ENCODE peak calls at places on chromosomes 3 and 15, in nine cellular contexts. X, C, B, K, Y, M, L, P and O are unnamed samples.
A peak's percentile ranks its signal among the peaks of the same experiment; 100 is the strongest.

GRCh38 chr3:153679711-153680110 is 441.5 kb upstream of the ARHGEF26 start:
- DNase-seq in X (no peak), Y (no peak), L (no peak), C (no peak), B (no peak), K (no peak), P (no peak), M (no peak), O (no peak)

GRCh38 chr15:69893863-69894262 is 203.9 kb downstream of the TLE3 start:
- DNase-seq in B (no peak), C (peak; percentile 60), M (no peak), K (no peak), Y (no peak), P (no peak), X (no peak), L (no peak), O (no peak)

GRCh38 chr15:98755138-98755537 is 106.8 kb downstream of the IGF1R start:
- DNase-seq in C (peak; percentile 29), Y (peak; percentile 18), B (no peak), L (no peak), X (no peak), P (no peak), K (no peak), M (no peak), O (no peak)

GRCh38 chr3:163315786-163316185 is 1762.5 kb downstream of the SI start:
- DNase-seq in L (no peak), X (no peak), M (no peak), P (peak; percentile 2), K (no peak), C (no peak), Y (no peak), B (no peak), O (no peak)

GRCh38 chr15:58165661-58166060 is 27.5 kb downstream of the AQP9 start:
- DNase-seq in K (peak; percentile 54), M (no peak), Y (peak; percentile 40), B (no peak), C (peak; percentile 9), X (no peak), P (no peak), L (no peak), O (no peak)

GRCh38 chr3:93843981-93844380 is 129.7 kb downstream of the PROS1 start:
- DNase-seq in X (no peak), K (no peak), M (no peak), C (peak; percentile 76), L (no peak), B (no peak), P (peak; percentile 11), Y (peak; percentile 25), O (no peak)

GRCh38 chr15:81749667-81750360 is 296.0 kb downstream of the MEX3B start:
- DNase-seq in Y (no peak), C (no peak), L (no peak), P (no peak), X (no peak), M (no peak), K (no peak), B (no peak), O (no peak)

GRCh38 chr15:68795298-68795848 is 25.3 kb downstream of the ANP32A start:
- DNase-seq in B (peak; percentile 54), M (peak; percentile 95), K (peak; percentile 70), C (peak; percentile 57), P (no peak), Y (peak; percentile 93), X (peak; percentile 94), L (peak; percentile 90), O (peak; percentile 57)

GRCh38 chr3:15636028-15636709 is 34.6 kb downstream of the BTD start:
- DNase-seq in M (no peak), Y (peak; percentile 96), P (peak; percentile 52), K (no peak), B (no peak), L (no peak), C (peak; percentile 96), X (no peak), O (no peak)

GRCh38 chr3:112671930-112672715 is 31.2 kb upstream of the CCDC80 start:
- DNase-seq in P (peak; percentile 19), B (no peak), L (no peak), Y (peak; percentile 64), K (no peak), X (no peak), M (no peak), C (peak; percentile 98), O (no peak)

GRCh38 chr3:127003601-127004280 is 20.8 kb downstream of the PLXNA1 start:
- DNase-seq in P (no peak), K (no peak), Y (no peak), X (no peak), L (no peak), C (no peak), B (no peak), M (no peak), O (no peak)

GRCh38 chr3:124653071-124653470 is 77.2 kb upstream of the UMPS start:
- DNase-seq in X (no peak), B (no peak), L (no peak), C (no peak), M (no peak), P (no peak), Y (no peak), K (no peak), O (no peak)

GRCh38 chr3:111333642-111334041 is 208.4 kb upstream of the CD96 start:
- DNase-seq in L (no peak), P (no peak), Y (no peak), B (no peak), C (peak; percentile 36), X (no peak), M (no peak), K (no peak), O (no peak)

GRCh38 chr3:52471371-52472238 is 16.2 kb downstream of the NISCH start:
- DNase-seq in K (peak; percentile 60), L (peak; percentile 63), Y (peak; percentile 74), C (peak; percentile 30), B (no peak), X (no peak), P (no peak), M (peak; percentile 85), O (no peak)

GRCh38 chr3:188683032-188683491 is 488.7 kb upstream of the TPRG1 start:
- DNase-seq in X (no peak), Y (no peak), M (no peak), P (peak; percentile 34), K (no peak), L (no peak), C (peak; percentile 99), B (no peak), O (no peak)

GRCh38 chr3:118501152-118501551 is 533.5 kb downstream of the IGSF11 start:
- DNase-seq in X (no peak), M (no peak), C (no peak), P (no peak), L (peak; percentile 60), B (no peak), K (peak; percentile 51), Y (peak; percentile 18), O (no peak)

GRCh38 chr3:33789183-33789954 is 9.1 kb upstream of the PDCD6IP start:
- DNase-seq in X (no peak), M (no peak), L (no peak), C (no peak), B (no peak), P (no peak), K (no peak), Y (no peak), O (no peak)

GRCh38 chr15:56243774-56244236 is at the start of gene RFX7:
- DNase-seq in B (peak; percentile 46), C (peak; percentile 73), X (no peak), K (peak; percentile 75), M (peak; percentile 94), Y (peak; percentile 65), L (peak; percentile 82), P (no peak), O (no peak)
- TF ChIP-seq POLR2A in B (peak; percentile 47), C (no peak), X (no peak), K (no peak), M (no peak), Y (no peak), L (no peak), P (peak; percentile 56), O (no peak)

GRCh38 chr15:52019394-52020252 is 604 bp downstream of the MAPK6 start:
- DNase-seq in X (peak; percentile 94), B (peak; percentile 74), M (peak; percentile 94), Y (peak; percentile 86), K (peak; percentile 83), P (peak; percentile 83), L (peak; percentile 92), C (peak; percentile 89), O (peak; percentile 46)
- TF ChIP-seq POLR2A in X (peak; percentile 47), B (peak; percentile 56), M (no peak), Y (peak; percentile 65), K (peak; percentile 57), P (no peak), L (peak; percentile 93), C (peak; percentile 92), O (peak; percentile 85)

DNA sequence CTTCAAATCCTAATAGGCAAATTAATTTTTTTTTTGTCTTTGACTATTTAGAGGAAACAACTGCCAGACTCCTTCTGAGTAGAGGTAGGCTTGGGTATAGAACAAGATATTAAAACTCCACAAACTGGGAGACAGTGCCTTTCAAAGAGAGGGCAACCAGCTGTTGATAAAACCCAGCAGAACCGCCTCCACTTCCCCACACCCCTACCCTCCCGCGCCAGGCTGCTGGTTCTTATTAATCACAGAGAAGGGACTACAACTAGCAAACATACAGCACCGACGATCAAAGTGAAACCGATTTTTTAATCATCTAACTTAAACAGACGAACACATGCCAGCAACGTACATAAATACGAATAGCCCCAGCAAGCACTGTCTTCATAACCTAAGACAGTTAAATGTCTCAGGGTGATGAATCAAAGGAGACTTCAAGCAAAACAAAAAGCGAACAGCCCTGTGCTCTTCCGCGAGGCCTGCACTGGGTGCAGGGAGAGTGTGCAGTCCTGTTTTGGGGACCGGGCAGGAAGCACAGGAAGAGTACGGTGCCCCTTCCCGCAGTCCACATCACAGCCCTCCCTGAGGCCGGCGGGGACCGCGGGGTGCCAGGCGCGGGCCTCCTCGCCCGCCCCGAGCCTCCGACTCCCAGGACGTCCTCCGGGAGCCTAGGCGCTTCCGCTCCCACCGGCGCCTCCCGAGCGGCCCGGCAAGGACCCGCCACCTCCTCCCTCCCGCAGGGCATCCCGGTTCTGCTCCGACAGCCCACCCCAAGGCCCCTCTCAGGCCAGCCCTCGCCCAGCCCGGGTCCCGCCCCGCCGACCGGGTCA is 75.1 kb upstream of the VGLL4 start:
- DNase-seq in K (peak; percentile 52), M (peak; percentile 86), X (no peak), Y (peak; percentile 79), P (peak; percentile 68), C (peak; percentile 57), B (peak; percentile 28), L (peak; percentile 54), O (peak; percentile 35)
- TF ChIP-seq POLR2A in K (no peak), M (no peak), X (peak; percentile 28), Y (no peak), P (peak; percentile 19), C (no peak), B (no peak), L (no peak), O (no peak)

DNA sequence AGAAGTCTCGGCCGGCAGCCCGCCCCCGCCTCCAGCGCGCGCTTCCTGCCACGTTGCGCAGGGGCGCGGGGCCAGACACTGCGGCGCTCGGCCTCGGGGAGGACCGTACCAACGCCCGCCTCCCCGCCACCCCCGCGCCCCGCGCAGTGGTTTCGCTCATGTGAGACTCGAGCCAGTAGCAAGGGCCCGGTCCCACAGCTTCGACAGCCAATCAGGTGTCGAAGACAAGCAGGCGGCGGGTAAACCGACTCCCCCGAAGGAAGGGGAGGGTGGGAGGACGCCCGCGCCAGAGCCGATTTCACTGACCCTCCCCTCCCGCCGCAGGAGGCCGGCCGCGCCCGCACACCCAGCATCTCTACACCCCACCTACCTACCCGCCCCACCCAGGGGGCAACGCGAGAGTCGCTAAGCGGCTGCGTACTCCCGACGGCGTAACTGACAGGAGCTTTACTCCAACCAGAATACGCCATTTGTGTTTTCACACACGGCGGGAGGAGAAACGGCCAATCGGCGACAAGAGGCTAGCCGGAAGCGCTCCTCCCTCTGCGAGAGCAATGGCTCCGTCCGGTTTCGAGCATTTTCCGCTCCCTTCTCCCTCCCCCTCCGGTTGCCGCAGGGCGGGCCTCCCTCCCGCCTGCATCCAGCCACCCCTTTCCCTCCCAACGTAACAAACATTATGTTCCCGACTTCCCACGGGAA is 634 bp upstream of the SETD5 start:
- DNase-seq in B (peak; percentile 71), X (peak; percentile 99), P (peak; percentile 80), Y (peak; percentile 99), K (peak; percentile 99), M (peak; percentile 100), C (peak; percentile 100), L (peak; percentile 98), O (peak; percentile 99)
- TF ChIP-seq POLR2A in B (peak; percentile 96), X (no peak), P (peak; percentile 37), Y (peak; percentile 84), K (no peak), M (no peak), C (peak; percentile 98), L (no peak), O (peak; percentile 17)